ENCODE peak calls at places on chromosome 17, in seven cellular contexts. Z is stomach, F is fibroblast of lung, E is endothelial cell of umbilical vein, A is transverse colon, U is mucosa of descending colon, M is esophagus muscularis mucosa. H is an unnamed sample.

GRCh38 chr17:66989076-66989475 is 24.6 kb downstream of the CACNG4 start:
- DNase-seq in Z (no peak), F (no peak), E (no peak), A (no peak), U (no peak), M (no peak), H (no peak)

GRCh38 chr17:40468560-40468959 is 25.3 kb downstream of the IGFBP4 start:
- DNase-seq in Z (no peak), F (no peak), E (no peak), A (no peak), U (no peak), M (no peak), H (no peak)

GRCh38 chr17:50145532-50146229 is 4.8 kb downstream of the PPP1R9B start:
- DNase-seq in Z (no peak), F (no peak), E (no peak), A (no peak), U (no peak), M (no peak), H (no peak)

GRCh38 chr17:58336456-58337094 is 8.0 kb upstream of the TSPOAP1 start:
- DNase-seq in Z (no peak), F (peak), E (no peak), A (no peak), U (no peak), M (no peak), H (no peak)

GRCh38 chr17:4881761-4882555 is 17.4 kb upstream of the C17orf107 start:
- DNase-seq in Z (peak), F (peak), E (peak), A (peak), U (peak), M (no peak), H (peak)

GRCh38 chr17:37220609-37220953 is 155.2 kb upstream of the C17orf78 start:
- DNase-seq in Z (no peak), F (peak), E (peak), A (peak), U (peak), M (no peak), H (peak)

GRCh38 chr17:57892820-57893595 is 43.2 kb upstream of the MRPS23 start:
- DNase-seq in Z (peak), F (peak), E (peak), A (peak), U (peak), M (peak), H (peak)

GRCh38 chr17:75404739-75405364 is 626 bp downstream of the GRB2 start:
- DNase-seq in Z (peak), F (no peak), E (peak), A (peak), U (peak), M (peak), H (peak)

GRCh38 chr17:59840329-59840907 is 52.3 kb downstream of the TUBD1 start:
- DNase-seq in Z (no peak), F (peak), E (peak), A (no peak), U (no peak), M (no peak), H (peak)

GRCh38 chr17:2798679-2799078 is 2.4 kb downstream of the RAP1GAP2 start:
- DNase-seq in Z (no peak), F (no peak), E (no peak), A (no peak), U (no peak), M (no peak), H (no peak)

GRCh38 chr17:43661699-43662431 is at the start of gene MEOX1:
- DNase-seq in Z (no peak), F (peak), E (no peak), A (no peak), U (no peak), M (no peak), H (peak)

GRCh38 chr17:17692353-17693252 is 11.3 kb downstream of the RAI1 start:
- DNase-seq in Z (no peak), F (no peak), E (peak), A (no peak), U (no peak), M (no peak), H (no peak)

GRCh38 chr17:48551206-48551597 is 6.3 kb upstream of the HOXB2 start:
- DNase-seq in Z (no peak), F (peak), E (no peak), A (no peak), U (no peak), M (no peak), H (no peak)

GRCh38 chr17:81705518-81706231 is 2.5 kb downstream of the MRPL12 start:
- DNase-seq in Z (no peak), F (no peak), E (no peak), A (no peak), U (no peak), M (no peak), H (no peak)

GRCh38 chr17:74415608-74416396 is 16.1 kb upstream of the GPRC5C start:
- DNase-seq in Z (no peak), F (no peak), E (no peak), A (peak), U (peak), M (no peak), H (no peak)

GRCh38 chr17:73163043-73163442 is 1.8 kb upstream of the SSTR2 start:
- DNase-seq in Z (no peak), F (no peak), E (no peak), A (no peak), U (no peak), M (no peak), H (no peak)

GRCh38 chr17:68580236-68580903 is 20.8 kb downstream of the FAM20A start:
- DNase-seq in Z (no peak), F (peak), E (no peak), A (no peak), U (no peak), M (no peak), H (peak)

GRCh38 chr17:57902800-57903759 is 52.1 kb downstream of the CUEDC1 start:
- DNase-seq in Z (peak), F (peak), E (peak), A (peak), U (peak), M (peak), H (peak)

GRCh38 chr17:16381496-16381820 is 567 bp downstream of the UBB start:
- DNase-seq in Z (no peak), F (peak), E (no peak), A (no peak), U (no peak), M (no peak), H (no peak)

GRCh38 chr17:76408037-76408849 is 23.8 kb downstream of the SPHK1 start:
- DNase-seq in Z (peak), F (peak), E (peak), A (peak), U (peak), M (no peak), H (peak)

GRCh38 chr17:74529243-74529642 is 2.0 kb downstream of the CD300LB start:
- DNase-seq in Z (peak), F (no peak), E (no peak), A (no peak), U (no peak), M (peak), H (no peak)

GRCh38 chr17:14886200-14886739 is 378.9 kb downstream of the PMP22 start:
- DNase-seq in Z (no peak), F (peak), E (no peak), A (no peak), U (no peak), M (no peak), H (peak)

GRCh38 chr17:76560877-76561221 is 21.0 kb downstream of the PRCD start:
- DNase-seq in Z (no peak), F (no peak), E (no peak), A (no peak), U (no peak), M (no peak), H (no peak)

GRCh38 chr17:27349540-27350021 is 55.7 kb downstream of the WSB1 start:
- DNase-seq in Z (no peak), F (no peak), E (no peak), A (no peak), U (peak), M (no peak), H (no peak)

GRCh38 chr17:27353469-27354050 is 59.6 kb downstream of the WSB1 start:
- DNase-seq in Z (peak), F (peak), E (peak), A (peak), U (peak), M (peak), H (peak)

GRCh38 chr17:27352481-27353460 is 58.9 kb downstream of the WSB1 start:
- DNase-seq in Z (no peak), F (peak), E (peak), A (no peak), U (no peak), M (no peak), H (no peak)

GRCh38 chr17:27354051-27354490 is 60.2 kb downstream of the WSB1 start:
- DNase-seq in Z (no peak), F (no peak), E (no peak), A (no peak), U (no peak), M (no peak), H (no peak)

DNA sequence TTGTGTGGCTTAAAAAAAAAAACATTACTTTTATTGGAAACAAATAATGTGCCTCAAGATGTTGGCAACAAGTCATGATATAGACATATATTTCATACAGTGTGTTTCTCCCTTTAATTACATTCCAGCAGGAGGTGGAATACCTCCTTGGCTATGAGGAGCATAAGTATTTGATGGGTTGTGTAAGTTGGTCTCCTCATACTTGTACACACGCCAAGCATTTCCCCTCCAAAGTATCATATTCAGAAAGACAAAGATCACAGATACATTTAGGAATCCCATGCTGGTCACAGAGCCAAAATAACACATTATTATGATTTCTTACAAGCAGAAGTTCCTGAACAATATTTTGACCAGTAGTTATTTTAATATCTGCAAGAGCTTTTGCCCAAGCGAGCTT is 57.8 kb downstream of the WSB1 start:
- DNase-seq in Z (no peak), F (peak), E (no peak), A (no peak), U (no peak), M (no peak), H (no peak)
- TF ChIP-seq CTCF in Z (no peak), F (no peak), E (no peak), A (no peak), U (no peak), M (no peak), H (no peak)

DNA sequence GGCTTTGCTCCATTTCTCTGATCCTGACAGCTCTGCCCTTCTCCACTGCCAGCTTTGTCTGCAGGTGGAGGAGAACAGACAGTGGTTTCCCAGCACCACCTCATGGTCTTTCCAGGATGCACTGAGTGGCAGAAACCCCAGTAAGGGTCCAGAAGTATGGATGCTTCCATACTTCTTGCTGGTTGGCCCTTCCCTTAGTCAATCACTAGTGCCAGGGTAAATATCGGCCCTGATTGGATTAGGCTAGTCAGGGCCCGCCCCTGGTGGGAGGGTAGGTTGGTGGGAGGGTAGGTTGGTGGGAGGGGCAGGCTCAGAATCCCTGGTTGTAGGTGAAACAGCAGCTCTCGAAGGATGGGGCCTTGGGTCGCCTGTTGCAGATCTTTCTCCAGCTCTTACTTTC is 10.2 kb downstream of the RNF213 start:
- DNase-seq in Z (no peak), F (peak), E (no peak), A (no peak), U (peak), M (no peak), H (peak)
- TF ChIP-seq CTCF in Z (no peak), F (no peak), E (no peak), A (no peak), U (no peak), M (no peak), H (no peak)

DNA sequence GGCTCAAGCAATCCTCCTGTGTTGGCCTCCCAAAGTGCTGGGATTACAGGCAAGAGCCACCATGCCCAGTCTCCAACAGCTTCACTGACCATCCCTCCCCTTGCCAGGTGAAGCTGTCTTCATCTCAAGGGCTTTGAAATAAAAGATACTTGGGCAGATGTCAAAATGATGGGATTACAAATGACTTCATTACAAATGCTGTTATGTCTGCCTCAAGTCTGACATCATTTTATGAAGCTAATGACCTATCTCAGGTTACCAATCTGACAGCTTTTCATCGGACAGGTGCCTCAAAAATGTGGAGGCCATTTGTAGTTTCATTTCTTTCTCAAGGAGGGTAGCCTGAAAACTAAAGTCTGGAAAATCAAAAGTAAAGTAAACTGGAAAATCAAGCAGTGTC is 323.7 kb upstream of the TBX2 start:
- DNase-seq in Z (no peak), F (no peak), E (no peak), A (no peak), U (no peak), M (no peak), H (no peak)
- TF ChIP-seq CTCF in Z (no peak), F (no peak), E (no peak), A (no peak), U (no peak), M (no peak), H (no peak)

GRCh38 chr17:29091591-29092291 is 48.8 kb downstream of the PIPOX start:
- DNase-seq in Z (no peak), F (no peak), E (no peak), A (no peak), U (no peak), M (no peak), H (no peak)

GRCh38 chr17:29094101-29094708 is 51.3 kb downstream of the PIPOX start:
- DNase-seq in Z (no peak), F (no peak), E (no peak), A (no peak), U (no peak), M (no peak), H (no peak)

GRCh38 chr17:29093090-29093871 is 50.3 kb downstream of the PIPOX start:
- DNase-seq in Z (no peak), F (no peak), E (no peak), A (no peak), U (no peak), M (no peak), H (no peak)

GRCh38 chr17:29089601-29090044 is 46.7 kb downstream of the PIPOX start:
- DNase-seq in Z (no peak), F (no peak), E (no peak), A (peak), U (no peak), M (no peak), H (no peak)

GRCh38 chr17:29090746-29091395 is 47.9 kb downstream of the PIPOX start:
- DNase-seq in Z (no peak), F (no peak), E (no peak), A (no peak), U (no peak), M (no peak), H (no peak)
- TF ChIP-seq CTCF in Z (no peak), F (no peak), E (no peak), A (no peak), U (no peak), M (no peak), H (no peak)

DNA sequence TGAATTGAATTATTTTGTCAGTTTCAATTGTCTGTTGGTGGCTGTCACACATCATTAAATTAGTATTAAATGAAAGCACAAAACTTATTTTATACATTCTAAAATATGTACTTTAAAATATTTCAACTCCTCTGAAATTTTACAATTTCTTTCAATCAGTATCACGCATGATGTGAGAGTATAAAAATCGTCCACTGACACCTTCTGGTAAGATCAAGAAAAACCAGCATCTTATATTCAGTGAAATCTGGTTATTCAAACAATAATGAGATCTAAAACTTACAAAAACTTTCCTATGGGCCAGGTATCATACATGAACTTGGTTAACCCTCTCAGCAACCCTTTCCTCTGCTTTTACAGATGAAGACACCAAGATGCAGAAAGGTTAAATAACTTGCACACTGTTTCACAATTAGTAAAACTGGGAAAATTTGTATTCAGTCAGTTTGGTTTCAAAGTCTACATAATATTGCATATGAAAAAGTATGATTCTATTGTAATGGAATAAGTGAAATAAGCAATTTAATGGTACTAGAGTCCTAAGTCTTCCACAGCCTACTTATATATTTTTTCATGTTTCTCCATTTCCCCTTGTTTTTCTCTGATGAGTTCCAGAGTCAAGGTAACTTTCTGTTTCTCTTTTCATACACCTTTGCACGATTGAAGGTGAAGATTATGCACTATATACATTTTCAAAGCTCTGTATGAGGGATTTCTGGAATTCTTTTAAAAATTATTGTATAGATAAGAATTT is 58.7 kb downstream of the EFCAB5 start:
- DNase-seq in Z (no peak), F (peak), E (no peak), A (no peak), U (no peak), M (no peak), H (peak)
- TF ChIP-seq CTCF in Z (no peak), F (peak), E (no peak), A (no peak), U (no peak), M (no peak), H (no peak)

GRCh38 chr17:33716937-33717336 is 423.8 kb upstream of the ASIC2 start:
- DNase-seq in Z (no peak), F (no peak), E (no peak), A (no peak), U (no peak), M (no peak), H (no peak)

GRCh38 chr17:33709881-33710280 is 416.8 kb upstream of the ASIC2 start:
- DNase-seq in Z (no peak), F (no peak), E (no peak), A (no peak), U (no peak), M (no peak), H (no peak)

DNA sequence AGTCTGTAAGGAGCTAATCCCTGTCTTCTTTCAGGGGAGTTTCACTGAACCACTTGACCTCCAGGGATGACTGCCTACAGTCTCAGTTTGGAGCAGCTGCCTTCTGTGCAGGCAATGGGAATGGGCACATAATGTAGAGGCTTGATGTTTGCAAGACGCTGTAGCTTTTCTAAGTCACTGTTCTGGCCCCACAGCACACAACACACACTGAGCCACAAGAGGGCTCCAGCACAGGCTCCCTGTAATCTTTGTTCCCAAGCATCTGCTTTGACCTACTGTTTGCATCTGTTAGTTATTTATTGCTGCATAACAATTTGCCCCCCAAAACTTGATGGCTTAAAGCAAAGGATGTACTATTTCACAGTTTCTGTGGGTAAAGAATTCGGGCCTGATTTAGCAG is 419.0 kb upstream of the ASIC2 start:
- DNase-seq in Z (no peak), F (no peak), E (no peak), A (no peak), U (no peak), M (no peak), H (no peak)
- TF ChIP-seq CTCF in Z (no peak), F (no peak), E (no peak), A (no peak), U (no peak), M (no peak), H (no peak)

DNA sequence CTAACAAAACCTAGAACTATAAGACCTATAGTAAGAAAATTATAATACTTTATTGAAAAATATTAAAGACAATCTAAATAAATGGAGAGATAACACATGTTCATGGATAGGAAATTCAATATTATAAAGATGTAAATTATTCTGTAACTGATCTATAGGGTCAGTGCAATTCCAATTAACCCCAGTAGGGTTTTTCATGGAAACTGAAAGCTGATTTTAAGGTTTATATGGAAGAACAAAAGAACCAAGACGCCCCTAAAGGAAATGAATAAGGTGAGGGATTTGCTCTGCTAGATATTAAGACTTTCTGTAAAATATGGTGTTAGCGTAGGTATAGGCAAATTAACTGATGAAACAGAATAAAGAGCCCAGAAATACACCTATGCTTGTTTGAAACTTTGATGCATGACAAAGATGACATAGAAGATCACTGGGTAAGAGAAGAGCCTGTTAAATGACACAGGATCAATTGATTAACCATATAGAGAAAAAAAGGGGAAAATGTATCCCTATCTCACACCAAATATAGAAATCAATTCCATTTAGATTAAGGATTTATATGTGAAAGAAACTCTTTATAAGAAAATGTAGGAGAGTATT is 3.0 kb downstream of the ICAM2 start:
- DNase-seq in Z (no peak), F (no peak), E (peak), A (no peak), U (no peak), M (no peak), H (no peak)
- TF ChIP-seq CTCF in Z (no peak), F (peak), E (peak), A (peak), U (no peak), M (no peak), H (no peak)